ENCODE peak calls at places on chromosomes 5 and 9, in four cellular contexts. R, K, F and I are unnamed samples. For H3K4me1, the result is how much of the 10 kb centered on the place peaks cover.

GRCh38 chr5:125209650-125210049 is 463.2 kb upstream of the ZNF608 start:
- DNase-seq in K (no peak), R (no peak), F (no peak), I (no peak)

GRCh38 chr5:143101740-143102386 is 301.6 kb downstream of the NR3C1 start:
- DNase-seq in R (no peak), K (no peak), F (no peak), I (no peak)

GRCh38 chr5:82351754-82352145 is 73.6 kb upstream of the RPS23 start:
- DNase-seq in R (no peak), F (peak), K (peak), I (no peak)

GRCh38 chr9:28774433-28775029 is 1201.2 kb upstream of the C9orf72 start:
- DNase-seq in R (no peak), F (peak), K (peak), I (no peak)

GRCh38 chr5:139650031-139650688 is 2.0 kb downstream of the CXXC5 start:
- DNase-seq in R (peak), K (no peak), F (peak), I (peak)

GRCh38 chr5:1801954-1802295 is 718 bp downstream of the NDUFS6 start:
- DNase-seq in R (peak), F (no peak), K (no peak), I (peak)

GRCh38 chr9:6925841-6926240 is 168.1 kb downstream of the KDM4C start:
- DNase-seq in K (no peak), R (no peak), F (no peak), I (no peak)

GRCh38 chr9:24041294-24041693 is 215.3 kb upstream of the ELAVL2 start:
- DNase-seq in F (no peak), R (no peak), K (no peak), I (no peak)

GRCh38 chr5:143207563-143208364 is 195.7 kb downstream of the NR3C1 start:
- DNase-seq in F (no peak), R (no peak), K (no peak), I (no peak)

GRCh38 chr9:133362359-133363044 is 6.2 kb downstream of the SURF2 start:
- DNase-seq in R (no peak), F (no peak), K (no peak), I (no peak)
- H3K4me1 ChIP-seq in R (under half), F (under half), K (under half), I (under half)

DNA sequence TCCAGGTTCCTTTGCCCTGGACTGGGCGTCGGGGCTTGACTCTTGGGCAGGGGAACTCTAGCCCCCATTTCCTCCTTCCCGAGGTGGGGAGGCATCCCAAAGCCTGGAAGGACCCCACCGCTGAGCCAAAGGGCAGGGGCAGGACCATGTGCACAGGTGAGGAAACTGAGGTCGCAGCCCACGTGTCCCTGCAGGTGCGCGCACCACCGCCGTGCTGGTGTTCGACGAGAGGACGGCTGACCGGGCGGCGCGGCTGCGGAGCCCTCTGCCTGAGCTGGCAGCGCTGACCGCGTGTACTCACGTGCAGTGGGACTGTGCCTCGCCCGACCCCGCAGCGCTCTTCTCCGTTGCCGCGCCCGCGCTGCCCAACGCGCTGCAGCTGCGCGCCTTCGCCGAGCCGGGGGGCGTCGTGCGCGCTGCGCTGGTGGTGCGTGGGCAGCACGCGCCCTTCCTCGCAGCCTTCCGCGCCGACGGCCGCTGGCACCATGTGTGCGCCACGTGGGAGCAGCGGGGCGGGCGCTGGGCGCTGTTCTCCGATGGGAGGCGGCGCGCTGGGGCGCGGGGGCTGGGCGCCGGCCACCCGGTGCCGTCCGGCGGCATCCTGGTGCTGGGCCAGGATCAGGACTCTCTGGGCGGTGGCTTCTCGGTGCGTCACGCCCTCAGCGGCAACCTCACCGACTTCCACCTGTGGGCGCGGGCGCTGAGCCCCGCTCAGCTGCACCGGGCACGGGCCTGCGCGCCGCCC is 2.8 kb downstream of the ADGRD2 start:
- DNase-seq in F (no peak), K (no peak), R (no peak), I (no peak)
- H3K4me3 ChIP-seq in F (no peak), K (no peak), R (peak), I (no peak)

GRCh38 chr5:150521939-150522503 is 14.1 kb downstream of the NDST1 start:
- DNase-seq in K (no peak), F (no peak), R (no peak), I (no peak)
- H3K4me1 ChIP-seq in K (half or more), F (under half), R (under half), I (under half)

GRCh38 chr5:50967388-50968039 is 301.1 kb downstream of the PARP8 start:
- DNase-seq in F (peak), R (peak), K (no peak), I (peak)

GRCh38 chr5:50966986-50967385 is 300.5 kb downstream of the PARP8 start:
- DNase-seq in K (no peak), F (no peak), R (no peak), I (no peak)

GRCh38 chr5:50962934-50963646 is 296.7 kb downstream of the PARP8 start:
- DNase-seq in R (peak), F (peak), K (peak), I (peak)

GRCh38 chr5:50965621-50966362 is 299.4 kb downstream of the PARP8 start:
- DNase-seq in R (no peak), K (no peak), F (no peak), I (peak)

GRCh38 chr5:50963647-50964584 is 297.5 kb downstream of the PARP8 start:
- DNase-seq in F (peak), K (no peak), R (no peak), I (peak)
- H3K4me3 ChIP-seq in F (peak), K (peak), R (peak), I (peak)